ENCODE peak calls at places on chromosomes 13 and 19, in eight cellular contexts. One of them, this sample, is unnamed.

GRCh38 chr19:18646535-18647370 is 9.9 kb downstream of the KLHL26 start:
- DNase-seq in foreskin fibroblast: no peak
- DNase-seq in hepatic stellate cell: no peak
- DNase-seq in progenitor cell of endocrine pancreas: no peak
- DNase-seq in fibroblast of pulmonary artery: no peak
- DNase-seq in activated CD8-positive, alpha-beta T cell treated with anti-CD3 and anti-CD28 coated beads, Interleukin-2, amount 10 ng/mL, durations not matched to agents 7 days and 5 days: no peak
- DNase-seq in activated effector memory CD4-positive, alpha-beta T cell treated with Interleukin-2 at 50 U/mL for 16 hours: no peak
- DNase-seq in SW 1271: no peak
- DNase-seq in this sample: no peak

GRCh38 chr13:109182777-109183465 is 553.5 kb downstream of the MYO16 start:
- DNase-seq in foreskin fibroblast: no peak
- DNase-seq in activated CD8-positive, alpha-beta T cell treated with anti-CD3 and anti-CD28 coated beads, Interleukin-2, amount 10 ng/mL, durations not matched to agents 7 days and 5 days: no peak
- DNase-seq in fibroblast of pulmonary artery: no peak
- DNase-seq in SW 1271: no peak
- DNase-seq in activated effector memory CD4-positive, alpha-beta T cell treated with Interleukin-2 at 50 U/mL for 16 hours: no peak
- DNase-seq in hepatic stellate cell: no peak
- DNase-seq in progenitor cell of endocrine pancreas: no peak
- DNase-seq in this sample: no peak

GRCh38 chr19:51664997-51665396 is 18.4 kb upstream of the SIGLEC14 start:
- DNase-seq in hepatic stellate cell: no peak
- DNase-seq in activated effector memory CD4-positive, alpha-beta T cell treated with Interleukin-2 at 50 U/mL for 16 hours: no peak
- DNase-seq in SW 1271: no peak
- DNase-seq in activated CD8-positive, alpha-beta T cell treated with anti-CD3 and anti-CD28 coated beads, Interleukin-2, amount 10 ng/mL, durations not matched to agents 7 days and 5 days: no peak
- DNase-seq in foreskin fibroblast: peak
- DNase-seq in fibroblast of pulmonary artery: no peak
- DNase-seq in progenitor cell of endocrine pancreas: no peak
- DNase-seq in this sample: no peak

GRCh38 chr19:51272183-51272817 is 21.4 kb downstream of the SIGLECL1 start:
- DNase-seq in activated CD8-positive, alpha-beta T cell treated with anti-CD3 and anti-CD28 coated beads, Interleukin-2, amount 10 ng/mL, durations not matched to agents 7 days and 5 days: peak
- DNase-seq in hepatic stellate cell: no peak
- DNase-seq in fibroblast of pulmonary artery: no peak
- DNase-seq in activated effector memory CD4-positive, alpha-beta T cell treated with Interleukin-2 at 50 U/mL for 16 hours: no peak
- DNase-seq in foreskin fibroblast: no peak
- DNase-seq in progenitor cell of endocrine pancreas: no peak
- DNase-seq in SW 1271: no peak
- DNase-seq in this sample: no peak

GRCh38 chr19:49231804-49232203 is 74.2 kb downstream of the TRPM4 start:
- DNase-seq in activated CD8-positive, alpha-beta T cell treated with anti-CD3 and anti-CD28 coated beads, Interleukin-2, amount 10 ng/mL, durations not matched to agents 7 days and 5 days: peak
- DNase-seq in foreskin fibroblast: no peak
- DNase-seq in activated effector memory CD4-positive, alpha-beta T cell treated with Interleukin-2 at 50 U/mL for 16 hours: no peak
- DNase-seq in hepatic stellate cell: no peak
- DNase-seq in fibroblast of pulmonary artery: no peak
- DNase-seq in progenitor cell of endocrine pancreas: no peak
- DNase-seq in SW 1271: no peak
- DNase-seq in this sample: no peak

GRCh38 chr19:19040417-19040816 is 7.0 kb downstream of the ARMC6 start:
- DNase-seq in fibroblast of pulmonary artery: peak
- DNase-seq in foreskin fibroblast: peak
- DNase-seq in SW 1271: no peak
- DNase-seq in activated CD8-positive, alpha-beta T cell treated with anti-CD3 and anti-CD28 coated beads, Interleukin-2, amount 10 ng/mL, durations not matched to agents 7 days and 5 days: no peak
- DNase-seq in progenitor cell of endocrine pancreas: no peak
- DNase-seq in hepatic stellate cell: peak
- DNase-seq in activated effector memory CD4-positive, alpha-beta T cell treated with Interleukin-2 at 50 U/mL for 16 hours: no peak
- DNase-seq in this sample: no peak

GRCh38 chr13:101846701-101847100 is 394.2 kb downstream of the ITGBL1 start:
- DNase-seq in hepatic stellate cell: no peak
- DNase-seq in progenitor cell of endocrine pancreas: no peak
- DNase-seq in activated effector memory CD4-positive, alpha-beta T cell treated with Interleukin-2 at 50 U/mL for 16 hours: no peak
- DNase-seq in SW 1271: no peak
- DNase-seq in fibroblast of pulmonary artery: no peak
- DNase-seq in foreskin fibroblast: no peak
- DNase-seq in activated CD8-positive, alpha-beta T cell treated with anti-CD3 and anti-CD28 coated beads, Interleukin-2, amount 10 ng/mL, durations not matched to agents 7 days and 5 days: no peak
- DNase-seq in this sample: no peak

GRCh38 chr19:1046836-1047695 is 7.2 kb downstream of the ABCA7 start:
- DNase-seq in progenitor cell of endocrine pancreas: no peak
- DNase-seq in hepatic stellate cell: no peak
- DNase-seq in SW 1271: no peak
- DNase-seq in activated CD8-positive, alpha-beta T cell treated with anti-CD3 and anti-CD28 coated beads, Interleukin-2, amount 10 ng/mL, durations not matched to agents 7 days and 5 days: no peak
- DNase-seq in fibroblast of pulmonary artery: no peak
- DNase-seq in activated effector memory CD4-positive, alpha-beta T cell treated with Interleukin-2 at 50 U/mL for 16 hours: no peak
- DNase-seq in foreskin fibroblast: no peak
- DNase-seq in this sample: no peak

GRCh38 chr19:39032164-39032918 is at the start of gene FBXO27:
- DNase-seq in activated effector memory CD4-positive, alpha-beta T cell treated with Interleukin-2 at 50 U/mL for 16 hours: no peak
- DNase-seq in fibroblast of pulmonary artery: no peak
- DNase-seq in hepatic stellate cell: no peak
- DNase-seq in SW 1271: no peak
- DNase-seq in activated CD8-positive, alpha-beta T cell treated with anti-CD3 and anti-CD28 coated beads, Interleukin-2, amount 10 ng/mL, durations not matched to agents 7 days and 5 days: no peak
- DNase-seq in foreskin fibroblast: peak
- DNase-seq in progenitor cell of endocrine pancreas: peak
- DNase-seq in this sample: no peak

GRCh38 chr19:29263305-29264080 is 50.5 kb upstream of the UQCRFS1 start:
- DNase-seq in foreskin fibroblast: peak
- DNase-seq in hepatic stellate cell: peak
- DNase-seq in progenitor cell of endocrine pancreas: peak
- DNase-seq in SW 1271: no peak
- DNase-seq in activated effector memory CD4-positive, alpha-beta T cell treated with Interleukin-2 at 50 U/mL for 16 hours: peak
- DNase-seq in fibroblast of pulmonary artery: peak
- DNase-seq in activated CD8-positive, alpha-beta T cell treated with anti-CD3 and anti-CD28 coated beads, Interleukin-2, amount 10 ng/mL, durations not matched to agents 7 days and 5 days: peak
- DNase-seq in this sample: no peak

GRCh38 chr19:13902993-13903555 is 2.8 kb downstream of the BRME1 start:
- DNase-seq in activated CD8-positive, alpha-beta T cell treated with anti-CD3 and anti-CD28 coated beads, Interleukin-2, amount 10 ng/mL, durations not matched to agents 7 days and 5 days: peak
- DNase-seq in hepatic stellate cell: no peak
- DNase-seq in foreskin fibroblast: peak
- DNase-seq in SW 1271: no peak
- DNase-seq in fibroblast of pulmonary artery: peak
- DNase-seq in activated effector memory CD4-positive, alpha-beta T cell treated with Interleukin-2 at 50 U/mL for 16 hours: peak
- DNase-seq in progenitor cell of endocrine pancreas: no peak
- DNase-seq in this sample: peak

GRCh38 chr13:103772576-103772975 is 706.4 kb upstream of the SLC10A2 start:
- DNase-seq in hepatic stellate cell: no peak
- DNase-seq in activated effector memory CD4-positive, alpha-beta T cell treated with Interleukin-2 at 50 U/mL for 16 hours: no peak
- DNase-seq in foreskin fibroblast: no peak
- DNase-seq in fibroblast of pulmonary artery: no peak
- DNase-seq in progenitor cell of endocrine pancreas: no peak
- DNase-seq in activated CD8-positive, alpha-beta T cell treated with anti-CD3 and anti-CD28 coated beads, Interleukin-2, amount 10 ng/mL, durations not matched to agents 7 days and 5 days: no peak
- DNase-seq in SW 1271: no peak
- DNase-seq in this sample: no peak

GRCh38 chr19:19120308-19121156 is 17.7 kb downstream of the TMEM161A start:
- DNase-seq in foreskin fibroblast: peak
- DNase-seq in progenitor cell of endocrine pancreas: peak
- DNase-seq in hepatic stellate cell: peak
- DNase-seq in activated effector memory CD4-positive, alpha-beta T cell treated with Interleukin-2 at 50 U/mL for 16 hours: no peak
- DNase-seq in SW 1271: no peak
- DNase-seq in fibroblast of pulmonary artery: peak
- DNase-seq in activated CD8-positive, alpha-beta T cell treated with anti-CD3 and anti-CD28 coated beads, Interleukin-2, amount 10 ng/mL, durations not matched to agents 7 days and 5 days: peak
- DNase-seq in this sample: peak

GRCh38 chr19:18223860-18224524 is 2.2 kb downstream of the PDE4C start:
- DNase-seq in hepatic stellate cell: no peak
- DNase-seq in SW 1271: no peak
- DNase-seq in foreskin fibroblast: peak
- DNase-seq in activated CD8-positive, alpha-beta T cell treated with anti-CD3 and anti-CD28 coated beads, Interleukin-2, amount 10 ng/mL, durations not matched to agents 7 days and 5 days: peak
- DNase-seq in fibroblast of pulmonary artery: no peak
- DNase-seq in progenitor cell of endocrine pancreas: no peak
- DNase-seq in activated effector memory CD4-positive, alpha-beta T cell treated with Interleukin-2 at 50 U/mL for 16 hours: no peak
- DNase-seq in this sample: peak

GRCh38 chr19:28519950-28520861 is 692.7 kb downstream of the UQCRFS1 start:
- DNase-seq in progenitor cell of endocrine pancreas: no peak
- DNase-seq in SW 1271: no peak
- DNase-seq in activated effector memory CD4-positive, alpha-beta T cell treated with Interleukin-2 at 50 U/mL for 16 hours: no peak
- DNase-seq in foreskin fibroblast: no peak
- DNase-seq in activated CD8-positive, alpha-beta T cell treated with anti-CD3 and anti-CD28 coated beads, Interleukin-2, amount 10 ng/mL, durations not matched to agents 7 days and 5 days: no peak
- DNase-seq in hepatic stellate cell: no peak
- DNase-seq in fibroblast of pulmonary artery: no peak
- DNase-seq in this sample: no peak

GRCh38 chr19:56566904-56567273 is 379 bp upstream of the ZNF470 start:
- DNase-seq in progenitor cell of endocrine pancreas: peak
- DNase-seq in hepatic stellate cell: peak
- DNase-seq in activated effector memory CD4-positive, alpha-beta T cell treated with Interleukin-2 at 50 U/mL for 16 hours: no peak
- DNase-seq in SW 1271: no peak
- DNase-seq in activated CD8-positive, alpha-beta T cell treated with anti-CD3 and anti-CD28 coated beads, Interleukin-2, amount 10 ng/mL, durations not matched to agents 7 days and 5 days: peak
- DNase-seq in fibroblast of pulmonary artery: no peak
- DNase-seq in foreskin fibroblast: peak
- DNase-seq in this sample: no peak

GRCh38 chr19:15452111-15453047 is 2.6 kb upstream of the WIZ start:
- DNase-seq in progenitor cell of endocrine pancreas: peak
- DNase-seq in hepatic stellate cell: peak
- DNase-seq in activated CD8-positive, alpha-beta T cell treated with anti-CD3 and anti-CD28 coated beads, Interleukin-2, amount 10 ng/mL, durations not matched to agents 7 days and 5 days: no peak
- DNase-seq in fibroblast of pulmonary artery: peak
- DNase-seq in foreskin fibroblast: peak
- DNase-seq in activated effector memory CD4-positive, alpha-beta T cell treated with Interleukin-2 at 50 U/mL for 16 hours: no peak
- DNase-seq in SW 1271: no peak
- DNase-seq in this sample: peak

GRCh38 chr13:30797847-30798246 is 62.5 kb downstream of the ALOX5AP start:
- DNase-seq in SW 1271: no peak
- DNase-seq in activated CD8-positive, alpha-beta T cell treated with anti-CD3 and anti-CD28 coated beads, Interleukin-2, amount 10 ng/mL, durations not matched to agents 7 days and 5 days: no peak
- DNase-seq in progenitor cell of endocrine pancreas: no peak
- DNase-seq in foreskin fibroblast: no peak
- DNase-seq in fibroblast of pulmonary artery: no peak
- DNase-seq in hepatic stellate cell: no peak
- DNase-seq in activated effector memory CD4-positive, alpha-beta T cell treated with Interleukin-2 at 50 U/mL for 16 hours: no peak
- DNase-seq in this sample: no peak

GRCh38 chr13:59746291-59746962 is 417.3 kb downstream of the DIAPH3 start:
- DNase-seq in foreskin fibroblast: peak
- DNase-seq in fibroblast of pulmonary artery: peak
- DNase-seq in activated effector memory CD4-positive, alpha-beta T cell treated with Interleukin-2 at 50 U/mL for 16 hours: no peak
- DNase-seq in hepatic stellate cell: peak
- DNase-seq in SW 1271: no peak
- DNase-seq in activated CD8-positive, alpha-beta T cell treated with anti-CD3 and anti-CD28 coated beads, Interleukin-2, amount 10 ng/mL, durations not matched to agents 7 days and 5 days: no peak
- DNase-seq in progenitor cell of endocrine pancreas: no peak
- DNase-seq in this sample: no peak

GRCh38 chr19:30522359-30522758 is 150.2 kb downstream of the ZNF536 start:
- DNase-seq in foreskin fibroblast: no peak
- DNase-seq in fibroblast of pulmonary artery: no peak
- DNase-seq in activated CD8-positive, alpha-beta T cell treated with anti-CD3 and anti-CD28 coated beads, Interleukin-2, amount 10 ng/mL, durations not matched to agents 7 days and 5 days: no peak
- DNase-seq in activated effector memory CD4-positive, alpha-beta T cell treated with Interleukin-2 at 50 U/mL for 16 hours: no peak
- DNase-seq in progenitor cell of endocrine pancreas: no peak
- DNase-seq in hepatic stellate cell: no peak
- DNase-seq in SW 1271: no peak
- DNase-seq in this sample: no peak

GRCh38 chr19:8371011-8371804 is 7.3 kb downstream of the ANGPTL4 start:
- DNase-seq in activated effector memory CD4-positive, alpha-beta T cell treated with Interleukin-2 at 50 U/mL for 16 hours: no peak
- DNase-seq in activated CD8-positive, alpha-beta T cell treated with anti-CD3 and anti-CD28 coated beads, Interleukin-2, amount 10 ng/mL, durations not matched to agents 7 days and 5 days: no peak
- DNase-seq in progenitor cell of endocrine pancreas: no peak
- DNase-seq in hepatic stellate cell: no peak
- DNase-seq in SW 1271: no peak
- DNase-seq in fibroblast of pulmonary artery: no peak
- DNase-seq in foreskin fibroblast: no peak
- DNase-seq in this sample: no peak

GRCh38 chr13:45825124-45825650 is 26.4 kb downstream of the SIAH3 start:
- DNase-seq in progenitor cell of endocrine pancreas: no peak
- DNase-seq in activated effector memory CD4-positive, alpha-beta T cell treated with Interleukin-2 at 50 U/mL for 16 hours: no peak
- DNase-seq in fibroblast of pulmonary artery: no peak
- DNase-seq in activated CD8-positive, alpha-beta T cell treated with anti-CD3 and anti-CD28 coated beads, Interleukin-2, amount 10 ng/mL, durations not matched to agents 7 days and 5 days: no peak
- DNase-seq in hepatic stellate cell: no peak
- DNase-seq in foreskin fibroblast: no peak
- DNase-seq in SW 1271: no peak
- DNase-seq in this sample: no peak

GRCh38 chr19:35805518-35806102 is 7.0 kb downstream of the PRODH2 start:
- DNase-seq in activated effector memory CD4-positive, alpha-beta T cell treated with Interleukin-2 at 50 U/mL for 16 hours: no peak
- DNase-seq in hepatic stellate cell: no peak
- DNase-seq in fibroblast of pulmonary artery: no peak
- DNase-seq in SW 1271: no peak
- DNase-seq in activated CD8-positive, alpha-beta T cell treated with anti-CD3 and anti-CD28 coated beads, Interleukin-2, amount 10 ng/mL, durations not matched to agents 7 days and 5 days: no peak
- DNase-seq in progenitor cell of endocrine pancreas: no peak
- DNase-seq in foreskin fibroblast: no peak
- DNase-seq in this sample: no peak

GRCh38 chr13:41456768-41457588 is at the start of gene RGCC:
- DNase-seq in progenitor cell of endocrine pancreas: peak
- DNase-seq in foreskin fibroblast: peak
- DNase-seq in fibroblast of pulmonary artery: peak
- DNase-seq in hepatic stellate cell: peak
- DNase-seq in SW 1271: peak
- DNase-seq in activated effector memory CD4-positive, alpha-beta T cell treated with Interleukin-2 at 50 U/mL for 16 hours: peak
- DNase-seq in activated CD8-positive, alpha-beta T cell treated with anti-CD3 and anti-CD28 coated beads, Interleukin-2, amount 10 ng/mL, durations not matched to agents 7 days and 5 days: peak
- DNase-seq in this sample: peak

GRCh38 chr13:94362411-94362909 is 117.0 kb downstream of the DCT start:
- DNase-seq in fibroblast of pulmonary artery: peak
- DNase-seq in activated CD8-positive, alpha-beta T cell treated with anti-CD3 and anti-CD28 coated beads, Interleukin-2, amount 10 ng/mL, durations not matched to agents 7 days and 5 days: peak
- DNase-seq in foreskin fibroblast: peak
- DNase-seq in activated effector memory CD4-positive, alpha-beta T cell treated with Interleukin-2 at 50 U/mL for 16 hours: peak
- DNase-seq in progenitor cell of endocrine pancreas: peak
- DNase-seq in hepatic stellate cell: peak
- DNase-seq in SW 1271: peak
- DNase-seq in this sample: peak